ENCODE peak calls at places on chromosomes 5 and 9, in seven cellular contexts. One of them, this sample, is unnamed.

GRCh38 chr9:129038109-129038852 is 1.9 kb downstream of the MIGA2 start:
- DNase-seq in OCI-LY7: no peak
- DNase-seq in adrenal gland: peak; percentile 67
- DNase-seq in Panc1: no peak
- DNase-seq in right lobe of liver: no peak
- DNase-seq in HCT116: no peak
- DNase-seq in transverse colon: no peak
- DNase-seq in this sample: no peak

GRCh38 chr5:74765201-74765600 is 1.7 kb downstream of the GFM2 start:
- DNase-seq in transverse colon: no peak
- DNase-seq in Panc1: no peak
- DNase-seq in right lobe of liver: no peak
- DNase-seq in adrenal gland: no peak
- DNase-seq in HCT116: no peak
- DNase-seq in OCI-LY7: no peak
- DNase-seq in this sample: no peak

GRCh38 chr5:69209607-69210006 is 20.2 kb downstream of the CENPH start:
- DNase-seq in right lobe of liver: no peak
- DNase-seq in Panc1: no peak
- DNase-seq in transverse colon: no peak
- DNase-seq in adrenal gland: no peak
- DNase-seq in OCI-LY7: no peak
- DNase-seq in HCT116: no peak
- DNase-seq in this sample: no peak

GRCh38 chr9:99231708-99232107 is 9.6 kb downstream of the SEC61B start:
- DNase-seq in adrenal gland: peak; percentile 29
- DNase-seq in HCT116: no peak
- DNase-seq in OCI-LY7: peak; percentile 58
- DNase-seq in Panc1: no peak
- DNase-seq in transverse colon: no peak
- DNase-seq in right lobe of liver: no peak
- DNase-seq in this sample: peak; percentile 7

GRCh38 chr9:37456808-37457207 is 8.4 kb downstream of the ZBTB5 start:
- DNase-seq in HCT116: no peak
- DNase-seq in OCI-LY7: no peak
- DNase-seq in Panc1: no peak
- DNase-seq in adrenal gland: no peak
- DNase-seq in transverse colon: no peak
- DNase-seq in right lobe of liver: no peak
- DNase-seq in this sample: no peak

GRCh38 chr9:37037744-37038640 is 3.9 kb upstream of the PAX5 start:
- DNase-seq in transverse colon: peak; percentile 27
- DNase-seq in OCI-LY7: peak; percentile 49
- DNase-seq in adrenal gland: no peak
- DNase-seq in Panc1: no peak
- DNase-seq in right lobe of liver: no peak
- DNase-seq in HCT116: no peak
- DNase-seq in this sample: no peak

GRCh38 chr9:38068866-38069628 is at the start of gene SHB:
- DNase-seq in HCT116: no peak
- DNase-seq in transverse colon: peak; percentile 88
- DNase-seq in adrenal gland: peak; percentile 81
- DNase-seq in right lobe of liver: peak; percentile 90
- DNase-seq in OCI-LY7: peak; percentile 62
- DNase-seq in Panc1: no peak
- DNase-seq in this sample: peak; percentile 83

GRCh38 chr5:136174021-136174659 is 18.8 kb downstream of the SMIM32 start:
- DNase-seq in transverse colon: no peak
- DNase-seq in OCI-LY7: peak; percentile 76
- DNase-seq in HCT116: peak; percentile 15
- DNase-seq in adrenal gland: no peak
- DNase-seq in Panc1: peak; percentile 47
- DNase-seq in right lobe of liver: no peak
- DNase-seq in this sample: peak; percentile 55

GRCh38 chr9:21576331-21577189 is 94.4 kb upstream of the IFNE start:
- DNase-seq in transverse colon: no peak
- DNase-seq in Panc1: no peak
- DNase-seq in HCT116: peak; percentile 93
- DNase-seq in right lobe of liver: no peak
- DNase-seq in adrenal gland: peak; percentile 10
- DNase-seq in OCI-LY7: no peak
- DNase-seq in this sample: peak; percentile 80

GRCh38 chr5:127505819-127506218 is 11.6 kb upstream of the PRRC1 start:
- DNase-seq in adrenal gland: no peak
- DNase-seq in Panc1: no peak
- DNase-seq in OCI-LY7: no peak
- DNase-seq in transverse colon: no peak
- DNase-seq in HCT116: no peak
- DNase-seq in right lobe of liver: no peak
- DNase-seq in this sample: no peak

GRCh38 chr5:154214236-154215106 is 23.9 kb downstream of the GALNT10 start:
- DNase-seq in right lobe of liver: no peak
- DNase-seq in adrenal gland: no peak
- DNase-seq in transverse colon: no peak
- DNase-seq in Panc1: no peak
- DNase-seq in HCT116: no peak
- DNase-seq in OCI-LY7: no peak
- DNase-seq in this sample: peak; percentile 43

GRCh38 chr5:179261301-179262125 is 83.7 kb downstream of the ADAMTS2 start:
- DNase-seq in HCT116: no peak
- DNase-seq in adrenal gland: no peak
- DNase-seq in OCI-LY7: peak; percentile 8
- DNase-seq in transverse colon: no peak
- DNase-seq in Panc1: no peak
- DNase-seq in right lobe of liver: peak; percentile 34
- DNase-seq in this sample: no peak

GRCh38 chr5:39138892-39139291 is 64.7 kb upstream of the RICTOR start:
- DNase-seq in Panc1: peak; percentile 86
- DNase-seq in right lobe of liver: no peak
- DNase-seq in transverse colon: no peak
- DNase-seq in HCT116: no peak
- DNase-seq in OCI-LY7: no peak
- DNase-seq in adrenal gland: no peak
- DNase-seq in this sample: peak; percentile 88

GRCh38 chr9:81592890-81593271 is 96.5 kb downstream of the TLE1 start:
- DNase-seq in adrenal gland: peak; percentile 81
- DNase-seq in HCT116: no peak
- DNase-seq in right lobe of liver: peak; percentile 53
- DNase-seq in Panc1: no peak
- DNase-seq in transverse colon: peak; percentile 79
- DNase-seq in OCI-LY7: no peak
- DNase-seq in this sample: no peak

GRCh38 chr9:34373749-34374148 is 2.9 kb downstream of the MYORG start:
- DNase-seq in HCT116: no peak
- DNase-seq in right lobe of liver: no peak
- DNase-seq in transverse colon: no peak
- DNase-seq in OCI-LY7: no peak
- DNase-seq in adrenal gland: no peak
- DNase-seq in Panc1: no peak
- DNase-seq in this sample: no peak

GRCh38 chr5:164518049-164518740 is 1012.8 kb downstream of the MAT2B start:
- DNase-seq in HCT116: no peak
- DNase-seq in transverse colon: no peak
- DNase-seq in OCI-LY7: no peak
- DNase-seq in Panc1: no peak
- DNase-seq in right lobe of liver: no peak
- DNase-seq in adrenal gland: no peak
- DNase-seq in this sample: no peak

GRCh38 chr5:71982717-71983395 is 124.4 kb upstream of the MAP1B start:
- DNase-seq in right lobe of liver: no peak
- DNase-seq in Panc1: no peak
- DNase-seq in OCI-LY7: no peak
- DNase-seq in adrenal gland: no peak
- DNase-seq in HCT116: no peak
- DNase-seq in transverse colon: no peak
- DNase-seq in this sample: no peak

GRCh38 chr5:82347213-82347947 is 69.2 kb upstream of the RPS23 start:
- DNase-seq in Panc1: no peak
- DNase-seq in OCI-LY7: no peak
- DNase-seq in right lobe of liver: no peak
- DNase-seq in transverse colon: no peak
- DNase-seq in adrenal gland: peak; percentile 63
- DNase-seq in HCT116: no peak
- DNase-seq in this sample: no peak

GRCh38 chr5:156913719-156914370 is 49.2 kb downstream of the TIMD4 start:
- DNase-seq in Panc1: no peak
- DNase-seq in OCI-LY7: peak; percentile 92
- DNase-seq in right lobe of liver: no peak
- DNase-seq in HCT116: no peak
- DNase-seq in transverse colon: peak; percentile 38
- DNase-seq in adrenal gland: no peak
- DNase-seq in this sample: no peak

GRCh38 chr9:92151691-92152393 is 36.6 kb upstream of the SPTLC1 start:
- DNase-seq in adrenal gland: peak; percentile 58
- DNase-seq in Panc1: no peak
- DNase-seq in right lobe of liver: no peak
- DNase-seq in OCI-LY7: no peak
- DNase-seq in transverse colon: no peak
- DNase-seq in HCT116: no peak
- DNase-seq in this sample: no peak

GRCh38 chr9:35645736-35646582 is 4.8 kb downstream of the SIT1 start:
- DNase-seq in HCT116: peak; percentile 22
- DNase-seq in Panc1: no peak
- DNase-seq in adrenal gland: no peak
- DNase-seq in OCI-LY7: no peak
- DNase-seq in right lobe of liver: no peak
- DNase-seq in transverse colon: peak; percentile 65
- DNase-seq in this sample: no peak

GRCh38 chr5:96384353-96384752 is 48.7 kb downstream of the PCSK1 start:
- DNase-seq in OCI-LY7: no peak
- DNase-seq in right lobe of liver: no peak
- DNase-seq in HCT116: peak; percentile 51
- DNase-seq in Panc1: peak; percentile 86
- DNase-seq in adrenal gland: peak; percentile 92
- DNase-seq in transverse colon: no peak
- DNase-seq in this sample: peak; percentile 50

GRCh38 chr5:106172681-106173532 is 1497.8 kb downstream of the EFNA5 start:
- DNase-seq in HCT116: no peak
- DNase-seq in adrenal gland: no peak
- DNase-seq in Panc1: no peak
- DNase-seq in OCI-LY7: no peak
- DNase-seq in right lobe of liver: no peak
- DNase-seq in transverse colon: no peak
- DNase-seq in this sample: no peak

GRCh38 chr5:132370241-132370820 is 821 bp downstream of the SLC22A5 start:
- DNase-seq in Panc1: no peak
- DNase-seq in HCT116: no peak
- DNase-seq in right lobe of liver: no peak
- DNase-seq in adrenal gland: peak; percentile 25
- DNase-seq in OCI-LY7: no peak
- DNase-seq in transverse colon: no peak
- DNase-seq in this sample: no peak

GRCh38 chr5:84518862-84519261 is 134.2 kb upstream of the EDIL3 start:
- DNase-seq in HCT116: no peak
- DNase-seq in OCI-LY7: no peak
- DNase-seq in right lobe of liver: no peak
- DNase-seq in transverse colon: no peak
- DNase-seq in adrenal gland: no peak
- DNase-seq in Panc1: no peak
- DNase-seq in this sample: no peak

GRCh38 chr5:18394154-18394804 is 760.0 kb downstream of the TAF11L14 start:
- DNase-seq in Panc1: peak; percentile 64
- DNase-seq in HCT116: no peak
- DNase-seq in adrenal gland: peak; percentile 54
- DNase-seq in OCI-LY7: peak; percentile 31
- DNase-seq in right lobe of liver: peak; percentile 49
- DNase-seq in transverse colon: peak; percentile 63
- DNase-seq in this sample: peak; percentile 41

GRCh38 chr5:106086352-106086751 is 1584.4 kb downstream of the EFNA5 start:
- DNase-seq in HCT116: no peak
- DNase-seq in OCI-LY7: no peak
- DNase-seq in transverse colon: no peak
- DNase-seq in right lobe of liver: no peak
- DNase-seq in Panc1: no peak
- DNase-seq in adrenal gland: no peak
- DNase-seq in this sample: no peak

GRCh38 chr9:114335745-114336144 is 6.1 kb downstream of the ORM2 start:
- DNase-seq in right lobe of liver: no peak
- DNase-seq in Panc1: no peak
- DNase-seq in transverse colon: no peak
- DNase-seq in adrenal gland: no peak
- DNase-seq in HCT116: no peak
- DNase-seq in OCI-LY7: no peak
- DNase-seq in this sample: no peak
- H3K4me3 ChIP-seq in right lobe of liver: no peak overlapping the region
- H3K4me3 ChIP-seq in Panc1: no peak overlapping the region
- H3K4me3 ChIP-seq in transverse colon: no peak overlapping the region
- H3K4me3 ChIP-seq in adrenal gland: no peak overlapping the region
- H3K4me3 ChIP-seq in HCT116: no peak overlapping the region
- H3K4me3 ChIP-seq in OCI-LY7: no peak overlapping the region
- H3K4me3 ChIP-seq in this sample: no peak overlapping the region

DNA sequence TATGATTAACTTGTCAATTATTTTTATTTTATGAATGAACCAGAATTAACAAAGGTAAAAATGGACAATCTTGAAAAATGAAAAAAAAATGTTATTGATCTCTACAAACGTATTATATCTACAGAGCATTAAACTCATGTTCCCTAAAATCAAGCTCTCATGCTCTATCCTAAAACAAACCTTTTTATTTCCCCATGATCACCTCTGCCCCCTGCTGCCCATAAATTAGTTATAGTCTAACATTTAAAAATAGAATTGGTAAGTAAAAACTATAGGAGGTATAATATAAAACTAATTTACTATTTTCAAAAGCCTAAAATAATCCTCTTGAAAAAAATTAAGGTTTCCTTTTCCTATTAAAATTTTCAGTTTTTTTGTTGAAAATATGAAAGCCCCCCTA is 168.0 kb upstream of the POU5F2 start:
- DNase-seq in adrenal gland: no peak
- DNase-seq in HCT116: no peak
- DNase-seq in Panc1: no peak
- DNase-seq in right lobe of liver: no peak
- DNase-seq in OCI-LY7: no peak
- DNase-seq in transverse colon: no peak
- DNase-seq in this sample: peak; percentile 19
- TF ChIP-seq CTCF in adrenal gland: no peak
- TF ChIP-seq CTCF in HCT116: peak; percentile 10
- TF ChIP-seq CTCF in Panc1: peak; percentile 24
- TF ChIP-seq CTCF in right lobe of liver: peak; percentile 37
- TF ChIP-seq CTCF in OCI-LY7: peak; percentile 46
- TF ChIP-seq CTCF in transverse colon: no peak
- TF ChIP-seq CTCF in this sample: peak; percentile 39

DNA sequence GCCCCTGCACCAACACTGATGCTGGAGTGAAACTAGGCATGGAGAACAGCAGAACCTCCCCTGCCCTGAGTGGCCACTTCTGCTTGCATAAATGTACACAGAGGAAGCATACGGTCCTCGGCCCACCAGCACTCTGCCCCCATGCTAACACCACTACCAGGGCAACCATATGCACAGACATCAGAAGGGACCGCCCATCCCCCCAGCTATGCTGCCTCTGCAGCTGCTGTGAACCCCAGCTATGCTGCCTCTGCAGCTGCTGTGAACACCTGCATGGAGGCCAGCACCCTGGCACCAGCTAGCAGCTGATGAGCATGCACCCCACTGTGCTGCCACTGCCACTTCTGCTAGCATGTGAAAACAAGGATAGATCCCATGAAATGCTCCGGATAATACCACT is 250.3 kb downstream of the TUSC1 start:
- DNase-seq in HCT116: no peak
- DNase-seq in transverse colon: no peak
- DNase-seq in Panc1: no peak
- DNase-seq in right lobe of liver: no peak
- DNase-seq in adrenal gland: no peak
- DNase-seq in OCI-LY7: no peak
- DNase-seq in this sample: no peak
- H3K9me3 ChIP-seq in HCT116: peaks cover 30% of the 10 kb centered on the region
- H3K9me3 ChIP-seq in transverse colon: no peaks in the 10 kb centered on the region
- H3K9me3 ChIP-seq in Panc1: no peaks in the 10 kb centered on the region
- H3K9me3 ChIP-seq in right lobe of liver: no peaks in the 10 kb centered on the region
- H3K9me3 ChIP-seq in adrenal gland: no peaks in the 10 kb centered on the region
- H3K9me3 ChIP-seq in OCI-LY7: no peaks in the 10 kb centered on the region
- H3K9me3 ChIP-seq in this sample: peaks cover 2% of the 10 kb centered on the region

GRCh38 chr5:10306806-10307205 is 896 bp downstream of the CMBL start:
- DNase-seq in right lobe of liver: no peak
- DNase-seq in transverse colon: no peak
- DNase-seq in adrenal gland: no peak
- DNase-seq in HCT116: no peak
- DNase-seq in Panc1: no peak
- DNase-seq in OCI-LY7: no peak
- DNase-seq in this sample: no peak
- H3K4me3 ChIP-seq in right lobe of liver: peak overlapping the region; percentile 76
- H3K4me3 ChIP-seq in transverse colon: peak overlapping the region; percentile 63
- H3K4me3 ChIP-seq in adrenal gland: no peak overlapping the region
- H3K4me3 ChIP-seq in HCT116: peak overlapping the region; percentile 61
- H3K4me3 ChIP-seq in Panc1: peak overlapping the region; percentile 61
- H3K4me3 ChIP-seq in OCI-LY7: no peak overlapping the region
- H3K4me3 ChIP-seq in this sample: peak overlapping the region; percentile 49